ENCODE peak calls at places on chromosomes 13 and 19, in eight cellular contexts. P, C, H, Q, D, Z, W and F are unnamed samples.

GRCh38 chr13:34153428-34154180 is 335.7 kb downstream of the RFC3 start:
- DNase-seq in P (no peak), C (no peak), H (no peak), Q (no peak), D (no peak), Z (no peak), W (no peak), F (no peak)

GRCh38 chr19:4051175-4052101 is 15.3 kb downstream of the ZBTB7A start:
- DNase-seq in P (no peak), C (peak; percentile 66), H (no peak), Q (peak; percentile 80), D (peak; percentile 66), Z (no peak), W (no peak), F (peak; percentile 98)

GRCh38 chr13:73336789-73337188 is 278.0 kb downstream of the KLF5 start:
- DNase-seq in P (no peak), C (no peak), H (no peak), Q (no peak), D (no peak), Z (no peak), W (no peak), F (no peak)

GRCh38 chr13:107847406-107847805 is 367.9 kb downstream of the LIG4 start:
- DNase-seq in P (no peak), C (no peak), H (no peak), Q (no peak), D (no peak), Z (peak; percentile 69), W (peak; percentile 85), F (no peak)

GRCh38 chr19:13154911-13155471 is 4.8 kb downstream of the IER2 start:
- DNase-seq in P (peak; percentile 92), C (peak; percentile 93), H (peak; percentile 59), Q (peak; percentile 68), D (peak; percentile 87), Z (peak; percentile 94), W (peak; percentile 71), F (peak; percentile 66)

GRCh38 chr19:10927691-10928562 is 512 bp downstream of the YIPF2 start:
- DNase-seq in P (no peak), C (no peak), H (no peak), Q (no peak), D (no peak), Z (no peak), W (no peak), F (no peak)

GRCh38 chr19:7507884-7508283 is 8.0 kb upstream of the ZNF358 start:
- DNase-seq in P (no peak), C (peak; percentile 88), H (no peak), Q (peak; percentile 87), D (peak; percentile 85), Z (peak; percentile 96), W (peak; percentile 89), F (peak; percentile 94)

GRCh38 chr19:13727798-13728197 is 36.5 kb upstream of the MRI1 start:
- DNase-seq in P (no peak), C (no peak), H (no peak), Q (no peak), D (no peak), Z (no peak), W (peak; percentile 47), F (no peak)

GRCh38 chr19:56566904-56567273 is 379 bp upstream of the ZNF470 start:
- DNase-seq in P (no peak), C (peak; percentile 69), H (peak; percentile 5), Q (peak; percentile 72), D (peak; percentile 55), Z (no peak), W (peak; percentile 34), F (peak; percentile 46)

GRCh38 chr13:104534847-104535246 is 1468.6 kb upstream of the SLC10A2 start:
- DNase-seq in P (no peak), C (no peak), H (no peak), Q (no peak), D (no peak), Z (peak; percentile 70), W (no peak), F (no peak)

GRCh38 chr19:13057147-13057572 is 45.5 kb downstream of the LYL1 start:
- DNase-seq in P (no peak), C (no peak), H (no peak), Q (no peak), D (no peak), Z (peak; percentile 52), W (no peak), F (no peak)

GRCh38 chr19:872266-872951 is 12.9 kb downstream of the CFD start:
- DNase-seq in P (no peak), C (peak; percentile 90), H (peak; percentile 77), Q (peak; percentile 84), D (no peak), Z (peak; percentile 88), W (peak; percentile 43), F (peak; percentile 71)

GRCh38 chr13:59391696-59392095 is 772.0 kb downstream of the DIAPH3 start:
- DNase-seq in P (no peak), C (no peak), H (peak; percentile 38), Q (no peak), D (peak; percentile 35), Z (peak; percentile 83), W (peak; percentile 90), F (no peak)

GRCh38 chr19:11261431-11261901 is 858 bp downstream of the DOCK6 start:
- DNase-seq in P (no peak), C (peak; percentile 56), H (no peak), Q (no peak), D (no peak), Z (peak; percentile 69), W (no peak), F (no peak)

GRCh38 chr19:2149980-2150793 is 1.2 kb downstream of the AP3D1 start:
- DNase-seq in P (no peak), C (peak; percentile 60), H (no peak), Q (no peak), D (no peak), Z (no peak), W (no peak), F (no peak)

GRCh38 chr19:11130824-11131455 is 24.6 kb downstream of the SPC24 start:
- DNase-seq in P (peak; percentile 93), C (peak; percentile 87), H (peak; percentile 63), Q (peak; percentile 89), D (peak; percentile 78), Z (peak; percentile 96), W (peak; percentile 78), F (peak; percentile 75)

GRCh38 chr13:91946498-91947070 is 548.2 kb downstream of the GPC5 start:
- DNase-seq in P (no peak), C (no peak), H (no peak), Q (no peak), D (no peak), Z (no peak), W (peak; percentile 62), F (no peak)

GRCh38 chr19:7748756-7749155 is 1.4 kb upstream of the CD209 start:
- DNase-seq in P (no peak), C (no peak), H (no peak), Q (no peak), D (no peak), Z (peak; percentile 83), W (peak; percentile 21), F (no peak)

GRCh38 chr19:16078759-16079707 is 2.7 kb downstream of the TPM4 start:
- DNase-seq in P (peak; percentile 87), C (peak; percentile 57), H (peak; percentile 52), Q (peak; percentile 73), D (peak; percentile 70), Z (peak; percentile 60), W (peak; percentile 97), F (peak; percentile 73)

DNA sequence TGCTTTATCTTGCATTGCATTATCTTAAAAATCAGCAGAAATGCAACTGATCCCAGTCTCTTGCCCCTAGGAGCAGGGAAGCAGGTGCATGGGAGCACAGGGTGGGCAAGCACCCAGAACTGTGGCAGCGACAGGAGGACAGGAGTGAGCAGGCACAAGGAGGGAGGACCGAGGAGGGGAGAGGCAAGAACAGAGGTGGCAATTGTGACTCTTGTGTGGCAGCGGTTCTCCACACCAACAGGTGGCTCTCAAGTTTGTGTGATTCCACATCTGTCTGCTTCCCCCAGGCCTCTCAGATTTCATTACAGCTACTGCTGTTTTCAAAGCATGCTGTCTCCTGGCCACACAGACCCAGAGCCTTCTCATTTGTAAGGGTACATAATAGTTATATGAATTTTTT is 108.6 kb downstream of the STK24 start:
- DNase-seq in P (no peak), C (no peak), H (no peak), Q (no peak), D (no peak), Z (no peak), W (no peak), F (no peak)
- TF ChIP-seq CTCF in P (no peak), C (no peak), H (no peak), Q (peak; percentile 13), D (no peak), Z (no peak), W (peak; percentile 12), F (no peak)

DNA sequence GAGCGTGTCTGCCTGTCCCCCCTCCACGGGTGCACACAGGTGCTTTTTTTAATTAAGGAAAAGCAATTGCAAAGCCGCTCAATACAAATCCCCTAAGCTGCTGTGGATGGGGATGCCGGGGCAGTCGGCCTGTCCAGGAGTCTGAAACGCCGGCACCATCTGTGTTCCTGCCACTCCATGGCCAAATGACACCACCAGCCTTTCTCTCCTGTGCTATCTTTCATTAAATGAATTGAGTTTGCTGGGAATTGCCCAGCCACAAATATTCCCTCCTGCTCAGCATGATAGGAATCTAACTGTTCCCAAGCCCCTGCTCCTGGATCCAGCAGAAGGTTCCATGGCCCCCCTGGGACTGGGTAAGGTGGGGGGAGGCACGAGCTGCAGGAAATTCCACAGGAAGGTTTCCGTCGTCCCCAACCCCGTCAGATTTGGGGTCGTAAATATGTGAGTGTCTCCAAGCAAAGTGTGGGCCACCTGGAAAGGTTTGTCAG is 139.3 kb downstream of the KDM4B start:
- DNase-seq in P (no peak), C (no peak), H (no peak), Q (no peak), D (no peak), Z (no peak), W (no peak), F (no peak)
- TF ChIP-seq CTCF in P (no peak), C (no peak), H (no peak), Q (no peak), D (no peak), Z (no peak), W (no peak), F (no peak)

GRCh38 chr13:42048625-42049453 is at the start of gene DGKH:
- DNase-seq in P (peak; percentile 84), C (peak; percentile 92), H (peak; percentile 42), Q (peak; percentile 86), D (peak; percentile 89), Z (peak; percentile 90), W (peak; percentile 88), F (no peak)
- TF ChIP-seq CTCF in P (no peak), C (no peak), H (no peak), Q (no peak), D (no peak), Z (peak; percentile 31), W (no peak), F (peak; percentile 10)

DNA sequence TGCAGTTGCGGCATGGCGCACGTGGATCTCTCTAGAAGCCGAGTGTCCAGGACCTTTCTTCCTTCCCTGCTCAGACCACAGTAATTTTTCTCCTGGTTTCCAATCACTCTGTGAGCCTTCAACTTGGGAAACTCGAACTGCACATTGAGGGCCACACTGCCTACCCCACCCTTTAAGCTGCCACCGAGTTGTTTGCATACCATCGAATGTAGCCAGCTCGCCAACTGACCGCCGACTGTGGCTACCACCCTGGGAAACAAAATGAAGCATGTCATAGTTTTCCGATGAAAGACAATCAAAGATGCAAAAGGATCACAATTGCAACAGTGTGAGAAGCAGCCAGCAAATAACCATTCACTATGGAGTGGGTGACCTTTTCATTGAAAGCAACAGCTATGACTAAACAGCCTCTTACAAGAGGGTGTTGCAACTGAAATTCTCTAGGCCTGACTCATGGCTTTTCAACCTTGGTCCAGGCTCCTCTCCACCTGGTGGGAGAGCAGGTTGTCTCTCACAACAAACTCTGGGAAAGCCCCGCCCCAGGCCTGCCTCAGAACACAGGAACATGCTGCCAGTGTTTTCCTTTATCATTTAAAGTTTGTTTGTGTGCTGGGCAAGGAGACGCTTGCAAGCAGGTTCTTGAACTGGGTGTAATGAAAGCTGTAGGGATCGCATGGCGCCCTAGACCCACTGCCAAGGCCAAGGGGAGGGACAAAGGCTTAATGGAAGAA is 141.7 kb upstream of the SERP2 start:
- DNase-seq in P (peak; percentile 86), C (peak; percentile 63), H (no peak), Q (peak; percentile 76), D (peak; percentile 83), Z (peak; percentile 95), W (peak; percentile 99), F (no peak)
- TF ChIP-seq CTCF in P (no peak), C (no peak), H (no peak), Q (peak; percentile 18), D (no peak), Z (peak; percentile 42), W (peak; percentile 33), F (no peak)